ENCODE peak calls at places on chromosomes 1 and 21, in ten cellular contexts. O, S, J, Z, L, T, E, B, M and I are unnamed samples.

GRCh38 chr1:37697090-37697489 is 4.8 kb downstream of the CDCA8 start:
- DNase-seq in Z (no peak), T (no peak), J (no peak), S (no peak), B (no peak), M (no peak), L (no peak), O (no peak), E (no peak), I (no peak)

GRCh38 chr1:180623579-180624347 is 8.1 kb upstream of the XPR1 start:
- DNase-seq in L (no peak), S (peak), Z (peak), M (no peak), O (no peak), J (no peak), T (no peak), E (no peak), B (no peak), I (peak)

GRCh38 chr1:64073705-64074104 is 129.7 kb upstream of the UBE2U start:
- DNase-seq in Z (no peak), J (no peak), S (peak), M (no peak), E (no peak), T (no peak), B (no peak), L (no peak), O (no peak), I (peak)

GRCh38 chr1:63674238-63674864 is 81.1 kb downstream of the PGM1 start:
- DNase-seq in S (peak), M (no peak), Z (peak), B (no peak), E (no peak), T (peak), L (peak), J (no peak), O (peak), I (peak)

GRCh38 chr1:94798054-94798453 is 22.1 kb upstream of the SLC44A3 start:
- DNase-seq in Z (no peak), S (no peak), B (no peak), M (no peak), O (no peak), E (no peak), L (no peak), T (no peak), J (no peak), I (no peak)

GRCh38 chr1:159092398-159092760 is 15.8 kb upstream of the AIM2 start:
- DNase-seq in J (no peak), M (no peak), Z (no peak), O (no peak), T (no peak), B (no peak), S (no peak), E (no peak), L (no peak), I (peak)

GRCh38 chr1:206903687-206904086 is 6.4 kb downstream of the IL24 start:
- DNase-seq in E (no peak), L (no peak), Z (no peak), J (no peak), B (no peak), M (no peak), O (no peak), T (no peak), S (no peak), I (peak)

GRCh38 chr21:29499734-29500343 is 201.1 kb downstream of the BACH1 start:
- DNase-seq in O (peak), B (no peak), S (peak), M (no peak), T (no peak), L (peak), Z (peak), J (no peak), E (no peak), I (peak)

GRCh38 chr1:10549919-10550656 is 75.3 kb downstream of the PEX14 start:
- DNase-seq in O (no peak), M (no peak), E (no peak), Z (no peak), J (no peak), S (no peak), L (no peak), B (no peak), T (no peak), I (no peak)

GRCh38 chr1:154952664-154953063 is 3.2 kb downstream of the PBXIP1 start:
- DNase-seq in L (no peak), S (no peak), M (no peak), O (no peak), E (no peak), J (no peak), Z (no peak), B (no peak), T (no peak), I (no peak)

GRCh38 chr1:210527091-210527490 is 198.4 kb downstream of the HHAT start:
- DNase-seq in B (no peak), S (peak), J (no peak), Z (peak), L (no peak), O (no peak), E (no peak), T (no peak), M (no peak), I (peak)

GRCh38 chr1:36705629-36706028 is 222.9 kb upstream of the CSF3R start:
- DNase-seq in B (no peak), L (peak), J (no peak), Z (no peak), S (no peak), O (peak), T (no peak), M (no peak), E (no peak), I (no peak)

GRCh38 chr1:61536174-61536573 is 188.8 kb downstream of the TM2D1 start:
- DNase-seq in M (no peak), L (no peak), T (no peak), B (no peak), E (no peak), S (no peak), Z (no peak), J (no peak), O (no peak), I (no peak)

GRCh38 chr1:151255381-151255780 is 847 bp downstream of the PSMD4 start:
- DNase-seq in T (no peak), Z (no peak), S (peak), B (no peak), O (no peak), E (no peak), M (no peak), L (no peak), J (no peak), I (no peak)

GRCh38 chr1:148160421-148161251 is 8.6 kb upstream of the NBPF11 start:
- DNase-seq in S (no peak), B (no peak), T (no peak), L (no peak), Z (no peak), E (peak), J (no peak), O (no peak), M (no peak), I (no peak)

GRCh38 chr21:40793057-40793456 is 53.9 kb downstream of the DSCAM start:
- DNase-seq in L (no peak), E (no peak), Z (peak), J (no peak), O (no peak), M (no peak), S (no peak), T (no peak), B (no peak), I (peak)

GRCh38 chr1:48105167-48105566 is 108.0 kb upstream of the TRABD2B start:
- DNase-seq in Z (no peak), J (no peak), B (no peak), O (no peak), L (no peak), M (no peak), E (no peak), S (peak), T (no peak), I (no peak)

GRCh38 chr1:54355931-54356679 is 50.1 kb downstream of the SSBP3 start:
- DNase-seq in E (no peak), O (no peak), S (no peak), L (no peak), M (no peak), J (no peak), B (no peak), Z (no peak), T (no peak), I (no peak)

GRCh38 chr1:30469426-30469825 is 254.0 kb downstream of the MATN1 start:
- DNase-seq in J (no peak), T (no peak), S (no peak), B (no peak), M (no peak), E (no peak), O (no peak), Z (no peak), L (no peak), I (no peak)

GRCh38 chr21:15730484-15731242 is 881 bp downstream of the USP25 start:
- DNase-seq in B (no peak), M (no peak), Z (no peak), J (no peak), O (peak), T (no peak), L (no peak), S (peak), E (no peak), I (no peak)

GRCh38 chr1:32454726-32455125 is 10.1 kb upstream of the ZBTB8B start:
- DNase-seq in E (no peak), L (no peak), M (no peak), S (no peak), O (no peak), Z (no peak), J (no peak), B (no peak), T (no peak), I (peak)

GRCh38 chr21:34974162-34974981 is 74.7 kb downstream of the RUNX1 start:
- DNase-seq in E (no peak), J (peak), B (peak), O (no peak), T (no peak), Z (no peak), M (peak), S (no peak), L (no peak), I (no peak)

GRCh38 chr1:101238681-101239094 is 1.9 kb downstream of the S1PR1 start:
- DNase-seq in O (peak), L (peak), M (peak), T (peak), Z (peak), B (peak), S (peak), J (peak), E (peak), I (peak)

GRCh38 chr1:107741242-107741641 is 223.7 kb downstream of the VAV3 start:
- DNase-seq in T (no peak), L (no peak), B (no peak), E (no peak), M (no peak), Z (no peak), S (no peak), J (no peak), O (no peak), I (no peak)

GRCh38 chr1:212600980-212601379 is 7.6 kb upstream of the ATF3 start:
- DNase-seq in B (no peak), Z (no peak), O (no peak), S (no peak), J (no peak), T (peak), E (no peak), L (no peak), M (no peak), I (peak)

GRCh38 chr1:185520188-185520935 is 203.3 kb upstream of the IVNS1ABP start:
- DNase-seq in Z (no peak), J (no peak), S (peak), E (no peak), O (no peak), M (no peak), L (no peak), B (no peak), T (no peak), I (peak)

GRCh38 chr1:13702425-13703127 is 2.6 kb downstream of the PRDM2 start:
- DNase-seq in S (no peak), T (no peak), L (no peak), E (no peak), M (peak), J (peak), B (peak), O (no peak), Z (no peak), I (no peak)

GRCh38 chr1:24717867-24718650 is 27.2 kb upstream of the CLIC4 start:
- DNase-seq in E (no peak), J (no peak), B (no peak), S (no peak), M (no peak), Z (no peak), L (peak), T (no peak), O (peak), I (no peak)

GRCh38 chr1:2412773-2413494 is 570 bp upstream of the PEX10 start:
- DNase-seq in M (no peak), J (no peak), L (no peak), T (no peak), B (no peak), E (no peak), S (peak), Z (no peak), O (no peak), I (peak)

GRCh38 chr1:71668059-71668458 is 587.2 kb upstream of the ZRANB2 start:
- DNase-seq in Z (no peak), L (no peak), J (no peak), S (no peak), B (no peak), E (no peak), M (no peak), O (no peak), T (no peak), I (no peak)

GRCh38 chr21:41121785-41122415 is 46.1 kb upstream of the BACE2 start:
- DNase-seq in M (peak), T (peak), L (peak), E (no peak), O (peak), B (peak), S (peak), J (peak), Z (peak), I (peak)

GRCh38 chr1:165235777-165236285 is 120.7 kb downstream of the LMX1A start:
- DNase-seq in L (no peak), J (no peak), M (no peak), Z (no peak), E (no peak), O (peak), T (no peak), S (no peak), B (no peak), I (no peak)

GRCh38 chr1:22154063-22154462 is 11.2 kb upstream of the WNT4 start:
- DNase-seq in S (no peak), O (no peak), T (no peak), Z (no peak), J (no peak), E (no peak), B (no peak), M (no peak), L (no peak), I (no peak)

GRCh38 chr1:227950735-227951224 is 3.0 kb upstream of the WNT9A start:
- DNase-seq in E (peak), O (no peak), S (no peak), T (no peak), L (no peak), Z (no peak), B (no peak), M (peak), J (no peak), I (no peak)

GRCh38 chr21:16072692-16073091 is 342.9 kb downstream of the USP25 start:
- DNase-seq in T (peak), B (no peak), E (no peak), L (no peak), Z (peak), S (no peak), M (no peak), O (no peak), J (no peak), I (peak)

GRCh38 chr1:203306970-203307541 is 1.7 kb downstream of the BTG2 start:
- DNase-seq in T (no peak), B (no peak), S (no peak), O (peak), L (no peak), M (peak), E (peak), J (no peak), Z (peak), I (no peak)

GRCh38 chr1:165143437-165144065 is 213.0 kb downstream of the LMX1A start:
- DNase-seq in T (no peak), Z (no peak), J (no peak), O (no peak), S (no peak), M (no peak), B (no peak), E (no peak), L (no peak), I (no peak)

GRCh38 chr1:57683037-57683928 is 259.4 kb upstream of the DAB1 start:
- DNase-seq in E (no peak), Z (no peak), J (no peak), O (no peak), M (no peak), S (no peak), T (no peak), L (no peak), B (no peak), I (no peak)